ENCODE peak calls at places on chromosomes 4 and X, in ten cellular contexts. C, U, M, P, G, D, H, Z, K and B are unnamed samples.

GRCh38 chrX:1239681-1240142 is 27.3 kb upstream of the CRLF2 start:
- DNase-seq in C (no peak), U (no peak), M (no peak), P (no peak), G (no peak), D (no peak), H (no peak), Z (peak), K (no peak), B (no peak)

GRCh38 chr4:168796362-168797106 is 213.5 kb downstream of the CBR4 start:
- DNase-seq in C (no peak), U (peak), M (peak), P (no peak), G (no peak), D (no peak), H (peak), Z (no peak), K (no peak), B (peak)

GRCh38 chr4:37245391-37245954 is 930 bp downstream of the NWD2 start:
- DNase-seq in C (no peak), U (no peak), M (no peak), P (no peak), G (no peak), D (no peak), H (no peak), Z (no peak), K (no peak), B (no peak)

GRCh38 chrX:129606918-129607317 is 47.8 kb downstream of the APLN start:
- DNase-seq in C (peak), U (no peak), M (peak), P (peak), G (no peak), D (peak), H (peak), Z (peak), K (peak), B (peak)

GRCh38 chr4:6984611-6985115 is 58.5 kb upstream of the TADA2B start:
- DNase-seq in C (no peak), U (no peak), M (no peak), P (no peak), G (no peak), D (peak), H (no peak), Z (no peak), K (no peak), B (no peak)

GRCh38 chrX:111445485-111445884 is 33.5 kb upstream of the DCX start:
- DNase-seq in C (peak), U (no peak), M (peak), P (no peak), G (no peak), D (no peak), H (peak), Z (peak), K (peak), B (peak)

GRCh38 chr4:87505862-87506261 is 23.3 kb downstream of the SPARCL1 start:
- DNase-seq in C (no peak), U (no peak), M (no peak), P (no peak), G (no peak), D (no peak), H (no peak), Z (no peak), K (no peak), B (no peak)

GRCh38 chr4:168440442-168441264 is 39.6 kb downstream of the DDX60L start:
- DNase-seq in C (no peak), U (no peak), M (peak), P (no peak), G (no peak), D (no peak), H (peak), Z (no peak), K (no peak), B (peak)

GRCh38 chrX:155997436-155997835 is at the start of gene IL9R:
- DNase-seq in C (no peak), U (no peak), M (no peak), P (peak), G (no peak), D (peak), H (peak), Z (peak), K (no peak), B (no peak)

GRCh38 chr4:185997287-185997686 is 71.7 kb upstream of the TLR3 start:
- DNase-seq in C (no peak), U (no peak), M (no peak), P (no peak), G (no peak), D (no peak), H (no peak), Z (no peak), K (no peak), B (no peak)

GRCh38 chrX:49876750-49877149 is 2.5 kb upstream of the USP27X start:
- DNase-seq in C (peak), U (peak), M (peak), P (peak), G (no peak), D (no peak), H (peak), Z (peak), K (peak), B (peak)

GRCh38 chr4:167903291-167903721 is 189.0 kb upstream of the ANXA10 start:
- DNase-seq in C (no peak), U (no peak), M (no peak), P (no peak), G (no peak), D (no peak), H (no peak), Z (no peak), K (no peak), B (peak)

GRCh38 chrX:21798677-21799219 is 40.7 kb upstream of the MBTPS2 start:
- DNase-seq in C (no peak), U (peak), M (peak), P (no peak), G (no peak), D (no peak), H (peak), Z (no peak), K (peak), B (peak)